ENCODE peak calls at places on chromosomes 16 and 17, in seven cellular contexts. S, A, G, Z, T, J and N are unnamed samples.

GRCh38 chr17:4950075-4950756 is 703 bp upstream of the ENO3 start:
- DNase-seq in S (no peak), A (no peak), G (no peak), Z (no peak), T (no peak), J (peak), N (no peak)

GRCh38 chr16:13958438-13958837 is 38.5 kb downstream of the ERCC4 start:
- DNase-seq in S (no peak), A (no peak), G (no peak), Z (no peak), T (no peak), J (no peak), N (no peak)

GRCh38 chr17:57739402-57740224 is 5.5 kb downstream of the CCDC182 start:
- DNase-seq in S (no peak), A (no peak), G (peak), Z (no peak), T (no peak), J (peak), N (no peak)

GRCh38 chr17:9218068-9218635 is 196.8 kb downstream of the NTN1 start:
- DNase-seq in S (no peak), A (no peak), G (no peak), Z (no peak), T (no peak), J (no peak), N (no peak)

GRCh38 chr16:57367111-57367752 is 5.1 kb upstream of the CX3CL1 start:
- DNase-seq in S (no peak), A (no peak), G (no peak), Z (no peak), T (peak), J (no peak), N (no peak)

GRCh38 chr17:28346746-28347246 is 10.5 kb downstream of the POLDIP2 start:
- DNase-seq in S (no peak), A (no peak), G (no peak), Z (no peak), T (no peak), J (no peak), N (no peak)

GRCh38 chr17:31559647-31560501 is 168.4 kb downstream of the RAB11FIP4 start:
- DNase-seq in S (no peak), A (no peak), G (no peak), Z (no peak), T (no peak), J (no peak), N (no peak)

GRCh38 chr16:53043462-53043861 is 9.2 kb downstream of the CHD9NB start:
- DNase-seq in S (no peak), A (no peak), G (no peak), Z (no peak), T (no peak), J (no peak), N (no peak)

GRCh38 chr17:20926532-20926931 is 116.3 kb downstream of the USP22 start:
- DNase-seq in S (no peak), A (no peak), G (no peak), Z (no peak), T (peak), J (no peak), N (no peak)

GRCh38 chr17:77145635-77146632 is 5.2 kb downstream of the SEC14L1 start:
- DNase-seq in S (no peak), A (no peak), G (no peak), Z (peak), T (peak), J (no peak), N (no peak)

GRCh38 chr17:79706931-79707382 is 23.8 kb upstream of the ENPP7 start:
- DNase-seq in S (no peak), A (no peak), G (no peak), Z (no peak), T (peak), J (no peak), N (no peak)

GRCh38 chr17:10292057-10292931 is 80.5 kb downstream of the MYH13 start:
- DNase-seq in S (no peak), A (no peak), G (peak), Z (no peak), T (peak), J (no peak), N (no peak)